ENCODE peak calls at places on chromosome 5, in six cellular contexts. G is hepatocyte, A is GM23248, W is GM23338, E is OCI-LY7, Y is HCT116. R is an unnamed sample.

GRCh38 chr5:66442951-66443445 is 153.2 kb upstream of the MAST4 start:
- DNase-seq in A (peak; percentile 19), E (no peak), G (no peak), W (no peak), Y (no peak), R (no peak)

GRCh38 chr5:117590944-117591343 is 1016.3 kb upstream of the SEMA6A start:
- DNase-seq in A (no peak), G (peak; percentile 49), E (peak; percentile 32), Y (peak; percentile 15), W (peak; percentile 64), R (peak; percentile 5)

GRCh38 chr5:56985941-56986630 is 34.2 kb upstream of the MIER3 start:
- DNase-seq in Y (no peak), E (peak; percentile 54), A (peak; percentile 4), W (no peak), G (no peak), R (no peak)

GRCh38 chr5:138950411-138951011 is 75.4 kb upstream of the LRRTM2 start:
- DNase-seq in G (no peak), E (no peak), Y (no peak), A (no peak), W (no peak), R (no peak)

GRCh38 chr5:119355636-119356383 is at the start of gene TNFAIP8:
- DNase-seq in W (peak; percentile 78), A (peak; percentile 83), E (peak; percentile 69), Y (no peak), G (peak; percentile 78), R (peak; percentile 69)

GRCh38 chr5:135448071-135448704 is 1.0 kb upstream of the DCANP1 start:
- DNase-seq in G (no peak), A (no peak), Y (no peak), E (no peak), W (peak; percentile 21), R (no peak)

GRCh38 chr5:156913355-156913718 is 49.7 kb downstream of the TIMD4 start:
- DNase-seq in A (no peak), W (peak; percentile 13), E (no peak), G (no peak), Y (no peak), R (no peak)

GRCh38 chr5:102048940-102049339 is 247.1 kb downstream of the SLCO4C1 start:
- DNase-seq in A (no peak), Y (peak; percentile 19), W (no peak), G (no peak), E (no peak), R (no peak)

DNA sequence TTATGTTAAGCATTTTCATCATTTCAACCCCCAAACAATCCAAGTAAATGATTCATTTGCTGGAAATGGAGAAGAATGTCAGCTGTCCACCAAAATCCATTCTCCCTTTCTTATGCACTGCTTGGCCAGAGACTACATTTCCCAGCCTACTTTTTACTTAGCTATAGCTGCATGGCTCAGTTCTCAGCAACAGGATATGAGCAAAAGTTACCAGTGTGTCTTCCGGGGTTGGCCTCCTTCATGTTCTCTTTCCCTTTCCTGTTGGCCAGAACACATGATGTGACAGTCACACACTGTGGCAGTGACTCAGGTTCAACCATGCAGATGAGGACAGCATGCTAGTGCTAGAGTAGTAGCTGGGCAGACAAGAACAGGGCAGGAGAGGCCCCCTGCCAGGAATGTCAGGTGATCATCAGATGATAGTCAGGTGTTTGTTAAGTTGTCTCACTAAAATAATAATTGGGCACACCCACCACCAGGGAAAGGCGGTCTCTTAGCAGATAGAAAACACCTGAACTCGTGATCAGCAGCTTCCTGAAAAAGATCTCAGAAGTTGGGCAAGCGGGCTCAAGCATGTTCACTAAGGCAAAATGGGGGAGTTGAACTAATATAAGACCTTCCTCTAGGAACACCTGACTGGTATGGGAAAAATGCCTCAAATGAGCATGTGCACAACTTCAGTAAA is 12.2 kb downstream of the GPR150 start:
- DNase-seq in G (peak; percentile 65), W (no peak), Y (no peak), E (peak; percentile 68), A (peak; percentile 72), R (peak; percentile 60)
- TF ChIP-seq EZH2phosphoT487 in G (no peak), W (no peak), Y (no peak), E (no peak), A (no peak), R (no peak)

DNA sequence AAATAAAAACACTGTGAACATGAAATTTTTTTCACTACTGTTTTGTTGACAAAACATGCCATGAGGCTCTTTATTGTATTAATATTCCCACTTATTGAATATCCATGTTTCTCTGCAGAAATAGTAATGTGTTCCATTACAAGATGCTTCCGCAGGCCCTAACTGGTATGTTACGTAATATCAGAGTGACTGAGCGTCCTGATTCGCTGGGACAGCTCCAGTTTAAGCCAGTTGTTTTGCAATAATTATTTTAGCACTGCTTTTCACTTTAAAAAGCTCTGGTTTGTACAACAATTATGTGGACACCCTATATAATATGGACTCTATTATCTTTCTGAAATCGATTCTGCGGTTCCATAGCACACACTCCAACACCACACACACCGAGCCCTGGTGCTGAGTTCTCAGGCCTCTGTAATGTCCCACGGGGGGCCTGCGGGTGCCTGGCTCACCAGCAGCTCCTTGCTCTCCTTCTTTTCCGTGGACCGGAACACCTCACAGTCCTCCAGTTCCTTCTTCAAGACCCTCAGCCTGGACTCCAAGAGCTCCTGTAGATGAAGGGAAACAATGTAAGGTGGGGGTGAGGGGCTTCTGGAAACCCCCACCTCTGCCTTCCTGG is 1.8 kb downstream of the TRIM7 start:
- DNase-seq in A (peak; percentile 85), E (no peak), G (no peak), Y (no peak), W (peak; percentile 8), R (no peak)
- H3K27ac ChIP-seq in A (no peak overlapping the region), E (no peak overlapping the region), G (no peak overlapping the region), Y (peak overlapping the region; percentile 93), W (no peak overlapping the region), R (no peak overlapping the region)

GRCh38 chr5:96609369-96609768 is 52.8 kb upstream of the CAST start:
- DNase-seq in W (no peak), E (no peak), G (no peak), Y (no peak), A (peak; percentile 55), R (no peak)
- TF ChIP-seq EZH2phosphoT487 in W (no peak), E (no peak), G (no peak), Y (no peak), A (no peak), R (no peak)

GRCh38 chr5:3607541-3608147 is 12.0 kb downstream of the IRX1 start:
- DNase-seq in W (no peak), E (no peak), Y (no peak), G (no peak), A (no peak), R (no peak)
- H3K27ac ChIP-seq in W (no peak overlapping the region), E (no peak overlapping the region), Y (no peak overlapping the region), G (no peak overlapping the region), A (no peak overlapping the region), R (no peak overlapping the region)

GRCh38 chr5:35089688-35090314 is 42.1 kb upstream of the AGXT2 start:
- DNase-seq in Y (peak; percentile 21), E (peak; percentile 56), G (peak; percentile 74), A (peak; percentile 87), W (peak; percentile 88), R (peak; percentile 88)
- TF ChIP-seq EZH2phosphoT487 in Y (no peak), E (no peak), G (no peak), A (no peak), W (no peak), R (no peak)

DNA sequence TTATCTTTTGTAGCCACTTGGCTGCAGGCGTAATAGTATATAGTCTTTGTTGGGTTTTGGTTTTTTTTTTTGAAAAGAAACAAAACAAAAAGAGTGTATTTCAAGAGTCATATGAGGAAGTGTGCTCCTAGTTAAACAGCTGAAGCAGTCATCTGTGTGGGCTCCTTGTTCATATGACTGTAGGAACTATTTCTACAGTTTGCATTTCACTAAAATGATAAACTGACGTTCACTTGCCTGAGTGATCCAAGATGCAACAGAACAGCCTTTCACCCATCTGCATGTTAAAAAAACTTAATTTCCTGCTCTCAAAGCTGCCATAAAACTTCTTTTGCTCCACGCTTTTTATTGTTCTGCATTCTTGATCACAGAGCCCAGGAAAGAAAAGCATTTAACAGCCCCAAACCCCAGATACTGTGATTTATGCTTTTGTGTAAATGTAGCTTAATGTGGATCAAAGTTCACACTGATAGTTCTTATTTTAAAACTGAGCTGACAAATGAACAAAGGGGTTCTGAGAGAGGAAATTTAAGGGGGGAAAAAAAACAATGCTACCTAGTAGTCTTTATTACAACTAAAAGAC is 43.9 kb downstream of the ZNF608 start:
- DNase-seq in Y (no peak), A (no peak), G (peak; percentile 20), W (no peak), E (peak; percentile 72), R (no peak)
- H3K27ac ChIP-seq in Y (no peak overlapping the region), A (no peak overlapping the region), G (peak overlapping the region; percentile 77), W (peak overlapping the region; percentile 24), E (peak overlapping the region; percentile 95), R (no peak overlapping the region)

GRCh38 chr5:14662721-14663120 is 1.8 kb upstream of the OTULIN start:
- DNase-seq in W (no peak), A (no peak), E (no peak), G (no peak), Y (no peak), R (no peak)

GRCh38 chr5:14665949-14666741 is 1.6 kb downstream of the OTULIN start:
- DNase-seq in Y (no peak), W (peak; percentile 44), A (peak; percentile 85), E (peak; percentile 87), G (peak; percentile 49), R (peak; percentile 47)

GRCh38 chr5:14665110-14665822 is 748 bp downstream of the OTULIN start:
- DNase-seq in A (peak; percentile 59), G (peak; percentile 71), Y (no peak), W (peak; percentile 60), E (peak; percentile 54), R (peak; percentile 59)

GRCh38 chr5:14664270-14665109 is at the start of gene OTULIN:
- DNase-seq in G (peak; percentile 97), E (peak; percentile 94), Y (peak; percentile 72), A (peak; percentile 95), W (peak; percentile 93), R (peak; percentile 94)

DNA sequence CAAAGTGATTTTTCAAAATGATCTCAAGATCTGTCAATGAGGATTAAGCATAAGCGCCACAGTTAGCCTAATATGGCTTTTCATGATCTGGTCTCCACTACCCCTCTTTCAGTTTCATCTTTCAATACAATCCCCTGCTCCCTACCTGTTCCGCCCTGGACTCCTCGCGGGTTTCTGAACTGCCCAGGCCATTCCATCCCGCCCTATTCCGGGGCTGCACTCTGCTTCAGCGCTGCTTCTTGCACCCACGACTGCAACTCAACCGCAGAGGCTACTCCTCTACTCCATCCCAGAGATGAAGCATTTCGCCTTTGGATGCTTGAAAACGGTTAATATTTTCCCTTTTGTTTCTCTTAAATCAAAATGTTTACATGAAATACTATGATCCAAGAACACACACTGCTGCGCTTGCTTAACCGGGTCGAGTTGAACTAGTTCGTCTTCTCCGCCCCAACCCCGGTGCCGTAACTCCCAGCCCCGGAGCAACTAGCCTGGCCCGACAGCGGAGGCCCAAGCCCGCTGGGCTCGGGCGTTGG is 716 bp upstream of the OTULIN start:
- DNase-seq in W (no peak), A (peak; percentile 63), Y (no peak), G (peak; percentile 23), E (peak; percentile 38), R (no peak)
- TF ChIP-seq EZH2phosphoT487 in W (no peak), A (no peak), Y (no peak), G (no peak), E (no peak), R (no peak)

R was measured in PC-3.